ENCODE peak calls at places on chromosomes 12 and 14, in ten cellular contexts. S is stomach, T is GM06990, V is upper lobe of right lung, U is pancreas, G is thoracic aorta, C is fibroblast of villous mesenchyme, M is fibroblast of the aortic adventitia, A is AG10803, R is psoas muscle. O is an unnamed sample.

GRCh38 chr14:106308839-106309389 is 782.5 kb downstream of the TMEM121 start:
- DNase-seq in S (peak), T (peak), V (peak), U (peak), G (no peak), C (no peak), M (no peak), A (no peak), R (no peak), O (no peak)

GRCh38 chr12:76055393-76055792 is 23.8 kb upstream of the PHLDA1 start:
- DNase-seq in S (no peak), T (no peak), V (no peak), U (no peak), G (no peak), C (no peak), M (no peak), A (no peak), R (no peak), O (no peak)

GRCh38 chr12:50537538-50537919 is 32.7 kb downstream of the DIP2B start:
- DNase-seq in S (no peak), T (no peak), V (no peak), U (no peak), G (no peak), C (no peak), M (peak), A (peak), R (no peak), O (no peak)

GRCh38 chr12:11758838-11759509 is 109.5 kb downstream of the ETV6 start:
- DNase-seq in S (no peak), T (peak), V (no peak), U (no peak), G (no peak), C (peak), M (peak), A (no peak), R (no peak), O (no peak)

GRCh38 chr12:19576421-19576925 is 137.2 kb downstream of the AEBP2 start:
- DNase-seq in S (no peak), T (no peak), V (no peak), U (no peak), G (no peak), C (peak), M (no peak), A (no peak), R (no peak), O (no peak)

GRCh38 chr12:33588082-33588712 is 148.6 kb upstream of the SYT10 start:
- DNase-seq in S (no peak), T (no peak), V (no peak), U (no peak), G (no peak), C (peak), M (peak), A (peak), R (no peak), O (peak)

GRCh38 chr12:69415471-69416275 is 54.5 kb upstream of the FRS2 start:
- DNase-seq in S (peak), T (peak), V (no peak), U (peak), G (no peak), C (peak), M (peak), A (peak), R (peak), O (no peak)

GRCh38 chr14:90518941-90519256 is 122.1 kb downstream of the CALM1 start:
- DNase-seq in S (peak), T (peak), V (no peak), U (no peak), G (no peak), C (peak), M (no peak), A (peak), R (no peak), O (no peak)

GRCh38 chr14:89503458-89503996 is 86.5 kb upstream of the FOXN3 start:
- DNase-seq in S (no peak), T (no peak), V (no peak), U (no peak), G (no peak), C (no peak), M (no peak), A (no peak), R (no peak), O (no peak)

GRCh38 chr14:70811065-70811464 is 1.8 kb upstream of the MAP3K9 start:
- DNase-seq in S (no peak), T (no peak), V (no peak), U (no peak), G (no peak), C (no peak), M (no peak), A (no peak), R (no peak), O (no peak)

GRCh38 chr12:113926792-113927191 is 39.3 kb downstream of the RBM19 start:
- DNase-seq in S (no peak), T (no peak), V (no peak), U (no peak), G (no peak), C (no peak), M (no peak), A (no peak), R (no peak), O (no peak)

GRCh38 chr12:130818381-130819247 is 20.4 kb downstream of the STX2 start:
- DNase-seq in S (peak), T (peak), V (peak), U (peak), G (no peak), C (peak), M (peak), A (no peak), R (peak), O (no peak)

GRCh38 chr12:45415393-45415817 is 199.5 kb downstream of the ANO6 start:
- DNase-seq in S (no peak), T (peak), V (no peak), U (no peak), G (peak), C (peak), M (peak), A (peak), R (peak), O (peak)

DNA sequence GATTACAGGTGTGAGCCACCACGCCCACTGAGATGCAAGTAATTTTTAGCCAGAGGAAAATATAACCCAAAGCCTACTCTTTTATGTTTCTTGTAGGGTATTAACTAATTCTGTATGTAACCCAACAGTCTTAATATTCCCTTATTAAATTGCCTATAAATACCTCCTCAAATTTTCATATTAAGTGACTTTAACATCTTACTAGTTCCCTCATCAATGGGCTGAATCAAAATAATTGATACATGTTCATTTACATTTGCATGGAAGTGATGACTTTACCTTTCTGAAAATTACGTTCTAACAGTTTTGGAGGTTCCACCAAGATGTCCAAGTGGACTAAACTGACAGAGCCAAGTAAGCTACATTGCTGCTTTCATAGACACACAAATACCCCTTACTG is 3.1 kb downstream of the SOS2 start:
- DNase-seq in S (no peak), T (no peak), V (no peak), U (no peak), G (no peak), C (no peak), M (no peak), A (no peak), R (no peak), O (no peak)
- H3K4me3 ChIP-seq in S (no peak), T (no peak), V (no peak), U (no peak), G (no peak), C (no peak), M (no peak), A (no peak), R (peak), O (no peak)

GRCh38 chr12:85059594-85059993 is 23.4 kb downstream of the LRRIQ1 start:
- DNase-seq in S (no peak), T (no peak), V (no peak), U (no peak), G (no peak), C (no peak), M (no peak), A (no peak), R (no peak), O (no peak)
- TF ChIP-seq CTCF in S (no peak), T (no peak), V (no peak), U (no peak), G (no peak), C (no peak), M (no peak), A (no peak), R (no peak), O (no peak)

GRCh38 chr12:70854138-70854537 is 66.4 kb downstream of the PTPRR start:
- DNase-seq in S (no peak), T (no peak), V (no peak), U (no peak), G (no peak), C (no peak), M (peak), A (peak), R (no peak), O (no peak)
- H3K4me3 ChIP-seq in S (no peak), T (no peak), V (no peak), U (no peak), G (no peak), C (no peak), M (no peak), A (no peak), R (no peak), O (no peak)

GRCh38 chr12:124388038-124388676 is 93.3 kb downstream of the RFLNA start:
- DNase-seq in S (no peak), T (no peak), V (no peak), U (no peak), G (no peak), C (no peak), M (no peak), A (no peak), R (no peak), O (no peak)

GRCh38 chr12:124387510-124387855 is 92.6 kb downstream of the RFLNA start:
- DNase-seq in S (peak), T (no peak), V (peak), U (peak), G (no peak), C (peak), M (no peak), A (no peak), R (peak), O (no peak)

GRCh38 chr12:124385219-124385969 is 90.5 kb downstream of the RFLNA start:
- DNase-seq in S (no peak), T (no peak), V (no peak), U (no peak), G (no peak), C (peak), M (peak), A (peak), R (peak), O (no peak)

GRCh38 chr12:124386059-124386458 is 91.2 kb downstream of the RFLNA start:
- DNase-seq in S (no peak), T (no peak), V (no peak), U (no peak), G (no peak), C (peak), M (peak), A (peak), R (peak), O (no peak)

GRCh38 chr12:124386661-124387509 is 92.0 kb downstream of the RFLNA start:
- DNase-seq in S (no peak), T (no peak), V (no peak), U (peak), G (no peak), C (peak), M (no peak), A (no peak), R (peak), O (no peak)
- TF ChIP-seq CTCF in S (no peak), T (no peak), V (no peak), U (no peak), G (no peak), C (no peak), M (no peak), A (no peak), R (no peak), O (no peak)